ENCODE peak calls at places on chromosomes 2 and 18, in nine cellular contexts. K is MM.1S, N is GM23248, B is endothelial cell of umbilical vein, Q is neuronal stem cell, D is H1, S is IMR-90, C is GM12878, A is PC-3. X is an unnamed sample.

GRCh38 chr2:118706371-118706770 is 141.1 kb downstream of the EN1 start:
- DNase-seq in K (no peak), N (no peak), B (no peak), Q (no peak), D (no peak), S (no peak), C (no peak), A (no peak), X (no peak)

GRCh38 chr2:55965966-55966365 is 42.4 kb upstream of the EFEMP1 start:
- DNase-seq in K (no peak), N (no peak), B (peak), Q (no peak), D (no peak), S (peak), C (no peak), A (no peak), X (no peak)

GRCh38 chr18:76131738-76132137 is 363.3 kb downstream of the ZNF516 start:
- DNase-seq in K (peak), N (no peak), B (no peak), Q (no peak), D (no peak), S (no peak), C (no peak), A (no peak), X (no peak)

GRCh38 chr18:21163647-21164625 is 52.3 kb upstream of the ROCK1 start:
- DNase-seq in K (no peak), N (peak), B (no peak), Q (no peak), D (no peak), S (peak), C (no peak), A (peak), X (no peak)

GRCh38 chr2:195642027-195642676 is 14.9 kb upstream of the SLC39A10 start:
- DNase-seq in K (no peak), N (no peak), B (no peak), Q (no peak), D (no peak), S (no peak), C (no peak), A (no peak), X (no peak)

GRCh38 chr18:78159397-78159796 is 820.2 kb upstream of the SALL3 start:
- DNase-seq in K (no peak), N (no peak), B (no peak), Q (no peak), D (no peak), S (no peak), C (no peak), A (no peak), X (no peak)

GRCh38 chr2:136019304-136019703 is 33.9 kb upstream of the DARS1 start:
- DNase-seq in K (no peak), N (no peak), B (no peak), Q (no peak), D (no peak), S (no peak), C (peak), A (no peak), X (no peak)

GRCh38 chr2:119888673-119889072 is 124.2 kb upstream of the EPB41L5 start:
- DNase-seq in K (no peak), N (peak), B (peak), Q (no peak), D (no peak), S (peak), C (no peak), A (peak), X (no peak)

GRCh38 chr2:24493713-24494112 is 2.7 kb downstream of the NCOA1 start:
- DNase-seq in K (no peak), N (peak), B (peak), Q (no peak), D (no peak), S (no peak), C (no peak), A (no peak), X (no peak)

GRCh38 chr2:214740867-214741266 is 68.6 kb downstream of the BARD1 start:
- DNase-seq in K (no peak), N (no peak), B (no peak), Q (no peak), D (no peak), S (no peak), C (no peak), A (no peak), X (no peak)

GRCh38 chr2:172128484-172128883 is 25.8 kb upstream of the DLX2 start:
- DNase-seq in K (no peak), N (no peak), B (no peak), Q (no peak), D (no peak), S (no peak), C (no peak), A (peak), X (no peak)

GRCh38 chr2:217090024-217090473 is 230.2 kb upstream of the TNP1 start:
- DNase-seq in K (peak), N (peak), B (peak), Q (no peak), D (no peak), S (peak), C (peak), A (no peak), X (no peak)

GRCh38 chr2:2291500-2292260 is 39.4 kb downstream of the MYT1L start:
- DNase-seq in K (no peak), N (peak), B (no peak), Q (peak), D (peak), S (no peak), C (no peak), A (peak), X (peak)

GRCh38 chr18:59140287-59140885 is 702 bp downstream of the SEC11C start:
- DNase-seq in K (peak), N (peak), B (peak), Q (peak), D (no peak), S (peak), C (no peak), A (peak), X (peak)

GRCh38 chr2:39234754-39235153 is 9.0 kb downstream of the CDKL4 start:
- DNase-seq in K (no peak), N (peak), B (no peak), Q (no peak), D (no peak), S (peak), C (no peak), A (peak), X (no peak)

GRCh38 chr2:108534577-108535379 is 508 bp downstream of the LIMS1 start:
- DNase-seq in K (peak), N (peak), B (peak), Q (peak), D (no peak), S (no peak), C (no peak), A (peak), X (peak)

GRCh38 chr2:24702800-24703199 is 90.4 kb downstream of the PTRHD1 start:
- DNase-seq in K (no peak), N (peak), B (peak), Q (no peak), D (no peak), S (peak), C (no peak), A (peak), X (no peak)

GRCh38 chr2:124894199-124894598 is 869.1 kb downstream of the CNTNAP5 start:
- DNase-seq in K (no peak), N (no peak), B (no peak), Q (no peak), D (no peak), S (peak), C (no peak), A (peak), X (no peak)

GRCh38 chr2:40165503-40165867 is 286.4 kb downstream of the SLC8A1 start:
- DNase-seq in K (no peak), N (no peak), B (no peak), Q (no peak), D (no peak), S (peak), C (no peak), A (no peak), X (no peak)

GRCh38 chr2:59006204-59006603 is 765.1 kb upstream of the FANCL start:
- DNase-seq in K (no peak), N (no peak), B (no peak), Q (no peak), D (no peak), S (no peak), C (no peak), A (no peak), X (no peak)

GRCh38 chr2:188414412-188414811 is 122.7 kb downstream of the GULP1 start:
- DNase-seq in K (no peak), N (peak), B (no peak), Q (no peak), D (no peak), S (peak), C (no peak), A (no peak), X (no peak)

GRCh38 chr18:5970032-5970431 is 74.7 kb upstream of the TMEM200C start:
- DNase-seq in K (no peak), N (no peak), B (no peak), Q (no peak), D (no peak), S (no peak), C (no peak), A (no peak), X (no peak)

GRCh38 chr18:36527025-36527424 is 229.5 kb downstream of the FHOD3 start:
- DNase-seq in K (no peak), N (peak), B (no peak), Q (no peak), D (no peak), S (peak), C (no peak), A (no peak), X (no peak)

GRCh38 chr18:11801573-11801972 is 49.6 kb upstream of the CHMP1B start:
- DNase-seq in K (no peak), N (no peak), B (no peak), Q (no peak), D (no peak), S (no peak), C (no peak), A (no peak), X (no peak)

GRCh38 chr2:151189125-151189524 is 72.5 kb downstream of the RBM43 start:
- DNase-seq in K (no peak), N (no peak), B (no peak), Q (no peak), D (no peak), S (no peak), C (no peak), A (no peak), X (no peak)

GRCh38 chr2:235572592-235572991 is 78.7 kb downstream of the AGAP1 start:
- DNase-seq in K (no peak), N (no peak), B (no peak), Q (no peak), D (no peak), S (no peak), C (no peak), A (no peak), X (no peak)

GRCh38 chr2:15122915-15123314 is 438.2 kb downstream of the NBAS start:
- DNase-seq in K (no peak), N (peak), B (no peak), Q (no peak), D (no peak), S (peak), C (no peak), A (no peak), X (no peak)

GRCh38 chr2:225274751-225275150 is 124.8 kb upstream of the NYAP2 start:
- DNase-seq in K (peak), N (peak), B (no peak), Q (no peak), D (no peak), S (peak), C (no peak), A (peak), X (no peak)

GRCh38 chr2:101696272-101697123 is 1.0 kb upstream of the MAP4K4 start:
- DNase-seq in K (no peak), N (peak), B (peak), Q (no peak), D (peak), S (no peak), C (no peak), A (peak), X (peak)

GRCh38 chr2:156585457-156585856 is 149.3 kb downstream of the GPD2 start:
- DNase-seq in K (no peak), N (no peak), B (no peak), Q (no peak), D (no peak), S (no peak), C (no peak), A (no peak), X (no peak)

GRCh38 chr2:151630372-151630771 is 103.9 kb downstream of the NEB start:
- DNase-seq in K (no peak), N (no peak), B (no peak), Q (no peak), D (no peak), S (no peak), C (no peak), A (no peak), X (no peak)

GRCh38 chr2:143616452-143616851 is 487.2 kb downstream of the ARHGAP15 start:
- DNase-seq in K (no peak), N (no peak), B (no peak), Q (no peak), D (no peak), S (no peak), C (no peak), A (no peak), X (no peak)

GRCh38 chr2:47772343-47772742 is 10.6 kb upstream of the MSH6 start:
- DNase-seq in K (no peak), N (no peak), B (no peak), Q (no peak), D (no peak), S (no peak), C (no peak), A (no peak), X (no peak)

GRCh38 chr2:47767497-47767844 is 15.5 kb upstream of the MSH6 start:
- DNase-seq in K (no peak), N (no peak), B (no peak), Q (no peak), D (no peak), S (no peak), C (no peak), A (no peak), X (no peak)

GRCh38 chr2:47767880-47768609 is 14.9 kb upstream of the MSH6 start:
- DNase-seq in K (peak), N (peak), B (peak), Q (peak), D (peak), S (peak), C (no peak), A (peak), X (peak)

GRCh38 chr2:47769318-47769717 is 13.6 kb upstream of the MSH6 start:
- DNase-seq in K (no peak), N (no peak), B (no peak), Q (no peak), D (no peak), S (no peak), C (no peak), A (no peak), X (no peak)

GRCh38 chr2:47771211-47771610 is 11.7 kb upstream of the MSH6 start:
- DNase-seq in K (no peak), N (peak), B (peak), Q (no peak), D (no peak), S (peak), C (no peak), A (peak), X (no peak)
- H2AFZ ChIP-seq in K (no peak), N (no peak), B (no peak), Q (peak), D (no peak), S (peak), C (no peak), A (no peak), X (no peak)

GRCh38 chr2:128320609-128321420 is 2.1 kb upstream of the HS6ST1 start:
- DNase-seq in K (no peak), N (no peak), B (no peak), Q (no peak), D (no peak), S (no peak), C (no peak), A (no peak), X (no peak)

GRCh38 chr2:128321784-128322650 is 3.3 kb upstream of the HS6ST1 start:
- DNase-seq in K (peak), N (peak), B (peak), Q (peak), D (peak), S (peak), C (no peak), A (peak), X (peak)

GRCh38 chr2:128319773-128320608 is 1.3 kb upstream of the HS6ST1 start:
- DNase-seq in K (no peak), N (no peak), B (no peak), Q (no peak), D (no peak), S (no peak), C (no peak), A (no peak), X (peak)

GRCh38 chr2:128322651-128323491 is 4.2 kb upstream of the HS6ST1 start:
- DNase-seq in K (no peak), N (no peak), B (no peak), Q (no peak), D (no peak), S (no peak), C (no peak), A (no peak), X (peak)

GRCh38 chr2:128321421-128321775 is 2.7 kb upstream of the HS6ST1 start:
- DNase-seq in K (no peak), N (no peak), B (no peak), Q (no peak), D (no peak), S (no peak), C (no peak), A (no peak), X (peak)
- H3K9ac ChIP-seq in K (no peak), N (no peak), B (no peak), Q (no peak), D (no peak), S (peak), C (no peak), A (no peak), X (no peak)

GRCh38 chr18:35076126-35076525 is 34.9 kb downstream of the MAPRE2 start:
- DNase-seq in K (no peak), N (no peak), B (no peak), Q (no peak), D (no peak), S (no peak), C (no peak), A (no peak), X (no peak)
- H3K27ac ChIP-seq in K (no peak), N (no peak), B (peak), Q (no peak), D (no peak), S (no peak), C (no peak), A (no peak), X (no peak)

GRCh38 chr2:62705007-62705829 is at the start of gene EHBP1:
- DNase-seq in K (peak), N (peak), B (peak), Q (peak), D (peak), S (peak), C (peak), A (peak), X (peak)
- H2AFZ ChIP-seq in K (peak), N (peak), B (peak), Q (peak), D (peak), S (peak), C (peak), A (peak), X (peak)

GRCh38 chr2:11631462-11631861 is 38.5 kb downstream of the NTSR2 start:
- DNase-seq in K (no peak), N (peak), B (no peak), Q (no peak), D (no peak), S (no peak), C (no peak), A (no peak), X (no peak)
- H3K9ac ChIP-seq in K (no peak), N (no peak), B (no peak), Q (no peak), D (no peak), S (no peak), C (no peak), A (no peak), X (no peak)

GRCh38 chr2:223941579-223942277 is 3.4 kb downstream of the WDFY1 start:
- DNase-seq in K (no peak), N (peak), B (peak), Q (no peak), D (no peak), S (peak), C (peak), A (peak), X (no peak)
- H3K27ac ChIP-seq in K (no peak), N (peak), B (peak), Q (no peak), D (no peak), S (peak), C (peak), A (peak), X (no peak)

DNA sequence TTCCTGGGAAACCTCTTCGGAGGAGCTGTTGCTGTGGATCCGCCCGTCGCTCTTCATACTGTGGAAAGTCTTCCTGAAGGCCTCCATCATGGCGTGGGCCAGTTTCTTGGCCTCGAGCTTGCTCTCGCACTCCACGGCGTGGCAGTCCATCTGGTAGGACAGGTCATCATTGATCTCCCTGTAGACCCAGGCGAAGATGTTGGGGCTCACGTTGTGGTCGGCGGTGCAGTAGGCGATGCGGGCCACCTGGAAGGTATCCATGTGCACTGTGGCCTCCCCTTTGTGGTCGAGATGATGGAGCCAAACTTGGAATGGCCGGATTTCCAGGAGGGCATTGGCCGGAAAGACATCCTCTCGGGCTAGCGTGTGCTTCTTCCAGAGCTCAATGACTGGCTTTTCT is 245.4 kb downstream of the PID1 start:
- DNase-seq in K (no peak), N (no peak), B (no peak), Q (no peak), D (no peak), S (no peak), C (no peak), A (no peak), X (no peak)
- H2AFZ ChIP-seq in K (no peak), N (no peak), B (no peak), Q (no peak), D (no peak), S (no peak), C (no peak), A (no peak), X (no peak)

DNA sequence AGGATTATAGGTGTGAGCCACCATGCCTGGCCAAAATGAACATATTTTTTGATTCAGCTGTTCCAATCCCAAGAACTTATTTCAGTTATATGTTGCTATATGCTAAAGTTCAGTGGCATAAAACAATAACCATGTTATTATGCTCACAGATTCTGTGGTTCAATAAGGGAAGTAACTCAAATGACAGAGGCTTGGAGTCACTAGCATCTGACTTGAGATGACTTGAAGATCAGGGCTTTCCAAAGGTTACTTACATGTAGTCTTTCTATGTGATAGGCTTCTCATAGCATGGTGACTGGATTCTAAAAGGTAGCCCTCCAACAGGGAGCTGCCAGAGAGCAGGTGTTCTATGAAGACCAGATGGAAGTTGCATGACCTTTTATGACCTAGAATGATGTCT is 17.2 kb downstream of the CLK1 start:
- DNase-seq in K (no peak), N (no peak), B (no peak), Q (no peak), D (no peak), S (no peak), C (no peak), A (no peak), X (no peak)
- H3K9ac ChIP-seq in K (no peak), N (no peak), B (no peak), Q (no peak), D (no peak), S (no peak), C (no peak), A (no peak), X (no peak)

DNA sequence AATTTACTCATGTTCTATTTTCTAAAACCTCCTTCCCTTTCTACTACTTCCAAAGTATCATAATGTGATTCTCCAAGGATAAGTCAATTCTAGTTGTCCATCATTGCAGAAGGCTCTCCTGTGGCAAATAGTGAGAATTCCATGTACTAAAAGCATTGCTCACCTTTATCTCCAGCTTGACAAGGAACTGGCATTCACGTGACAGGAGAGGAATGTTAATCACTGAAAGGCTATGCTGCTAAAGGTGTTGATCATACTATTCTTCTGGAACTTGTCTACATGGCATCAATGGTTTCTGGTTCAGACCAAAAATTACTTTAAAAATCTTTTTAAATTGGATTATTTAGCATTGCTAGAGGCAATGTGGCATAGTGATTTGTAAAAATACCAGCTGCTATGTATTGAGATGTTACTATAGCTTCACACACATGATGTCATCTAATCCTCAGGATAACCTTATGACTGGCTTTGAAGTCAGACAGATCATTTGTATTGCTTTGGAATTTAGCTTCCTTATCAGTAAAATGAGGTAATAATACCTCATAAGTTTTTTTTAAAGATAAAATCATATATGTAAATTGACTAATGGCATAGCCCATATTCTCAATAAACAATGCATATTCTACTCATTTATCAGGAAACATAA is 414.4 kb downstream of the MTX2 start:
- DNase-seq in K (no peak), N (no peak), B (no peak), Q (no peak), D (no peak), S (no peak), C (no peak), A (no peak), X (no peak)
- H3K27ac ChIP-seq in K (no peak), N (no peak), B (no peak), Q (no peak), D (no peak), S (no peak), C (no peak), A (no peak), X (no peak)

X was measured in H9.